ENCODE peak calls at places on chromosomes 2 and 18, in eight cellular contexts. Z is OCI-LY7; D is glutamatergic neuron; W is tibial artery; X is uterus; N is B cell; I is CD8-positive, alpha-beta T cell; A is Calu3. C is an unnamed sample.
A peak's percentile ranks its signal among the peaks of the same experiment; 100 is the strongest.

GRCh38 chr2:231525248-231526163 is 4.7 kb downstream of the NMUR1 start:
- DNase-seq in X (no peak), W (no peak), A (no peak), Z (no peak), I (no peak), D (no peak), N (no peak), C (no peak)

GRCh38 chr2:98849113-98849512 is 86.9 kb downstream of the CRACDL start:
- DNase-seq in I (no peak), Z (no peak), A (no peak), D (no peak), W (no peak), X (no peak), N (no peak), C (no peak)

GRCh38 chr2:36789181-36789804 is 92.8 kb downstream of the VIT start:
- DNase-seq in N (no peak), W (no peak), I (no peak), Z (peak; percentile 10), D (no peak), A (no peak), X (no peak), C (no peak)

GRCh38 chr2:57936216-57936615 is 110.4 kb upstream of the VRK2 start:
- DNase-seq in X (no peak), N (no peak), A (no peak), Z (no peak), D (no peak), W (no peak), I (no peak), C (no peak)

GRCh38 chr2:161139098-161139987 is 20.9 kb upstream of the TANK start:
- DNase-seq in Z (no peak), W (no peak), A (no peak), X (no peak), D (no peak), N (no peak), I (no peak), C (no peak)

GRCh38 chr2:72139871-72140620 is 7.6 kb downstream of the CYP26B1 start:
- DNase-seq in X (no peak), I (peak; percentile 40), W (peak; percentile 57), N (no peak), A (no peak), D (no peak), Z (no peak), C (peak; percentile 10)

GRCh38 chr2:200319587-200320337 is 13.3 kb downstream of the SPATS2L start:
- DNase-seq in A (no peak), W (no peak), X (no peak), N (no peak), I (no peak), Z (no peak), D (no peak), C (no peak)

GRCh38 chr18:22585333-22585732 is 167.6 kb upstream of the CTAGE1 start:
- DNase-seq in W (no peak), D (no peak), X (no peak), N (no peak), A (no peak), I (no peak), Z (no peak), C (no peak)

GRCh38 chr2:49940616-49941015 is 786.3 kb upstream of the FSHR start:
- DNase-seq in W (no peak), Z (no peak), N (no peak), X (no peak), A (no peak), D (no peak), I (no peak), C (no peak)

GRCh38 chr18:49849331-49850217 is 36.2 kb upstream of the ACAA2 start:
- DNase-seq in N (no peak), W (no peak), X (no peak), Z (no peak), A (peak; percentile 96), D (no peak), I (no peak), C (no peak)

GRCh38 chr18:57447154-57447621 is 12.0 kb downstream of the ONECUT2 start:
- DNase-seq in W (no peak), X (no peak), A (peak; percentile 60), N (no peak), D (peak; percentile 62), I (no peak), Z (peak; percentile 1), C (no peak)

GRCh38 chr18:31447530-31448191 is at the start of gene DSG3:
- DNase-seq in W (no peak), A (peak; percentile 11), Z (no peak), I (no peak), N (no peak), D (no peak), X (no peak), C (no peak)

GRCh38 chr2:240644859-240645301 is 19.6 kb downstream of the GPR35 start:
- DNase-seq in Z (no peak), N (no peak), X (no peak), A (no peak), I (peak; percentile 44), D (no peak), W (peak; percentile 58), C (no peak)

DNA sequence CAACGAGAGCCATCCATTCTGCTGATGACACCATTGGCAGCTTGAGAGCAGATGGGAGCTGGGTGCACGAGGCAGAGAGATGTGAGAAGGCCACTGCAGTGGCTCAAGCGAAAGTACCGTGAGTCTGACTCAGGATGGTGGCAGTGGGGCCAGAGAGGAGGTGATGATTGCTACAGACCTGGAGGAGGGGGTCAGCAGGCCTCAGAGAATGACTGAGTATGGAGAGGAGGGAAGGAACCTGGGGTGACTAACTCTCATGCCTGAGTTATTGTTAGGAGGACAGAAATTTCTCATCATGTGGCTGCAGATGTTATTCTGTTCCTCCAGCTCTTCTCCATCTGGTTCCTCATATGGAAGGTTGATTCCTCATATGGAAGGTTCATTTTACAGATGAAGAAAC is 8.8 kb upstream of the ZBTB7C start:
- DNase-seq in A (no peak), X (no peak), N (no peak), I (no peak), Z (no peak), W (no peak), D (no peak), C (no peak)
- TF ChIP-seq CTCF in A (no peak), X (no peak), N (no peak), I (no peak), Z (no peak), W (no peak), D (no peak), C (no peak)

GRCh38 chr18:2948038-2948437 is 64.9 kb downstream of the LPIN2 start:
- DNase-seq in I (no peak), A (peak; percentile 4), W (no peak), D (no peak), X (no peak), Z (no peak), N (no peak), C (no peak)
- TF ChIP-seq CTCF in I (no peak), A (no peak), W (peak; percentile 19), D (peak; percentile 26), X (peak; percentile 22), Z (peak; percentile 47), N (no peak), C (no peak)

GRCh38 chr2:164498841-164499240 is 122.4 kb downstream of the GRB14 start:
- DNase-seq in I (no peak), X (no peak), Z (no peak), W (no peak), A (no peak), N (no peak), D (no peak), C (no peak)

GRCh38 chr2:164504253-164504652 is 117.0 kb downstream of the GRB14 start:
- DNase-seq in N (no peak), A (peak; percentile 62), D (no peak), X (no peak), Z (no peak), I (no peak), W (no peak), C (no peak)
- TF ChIP-seq CTCF in N (no peak), A (peak; percentile 51), D (no peak), X (no peak), Z (peak; percentile 21), I (no peak), W (no peak), C (no peak)

GRCh38 chr18:32553174-32553573 is 82.5 kb upstream of the GAREM1 start:
- DNase-seq in X (no peak), I (no peak), N (no peak), D (no peak), A (no peak), W (no peak), Z (no peak), C (no peak)

GRCh38 chr18:32552421-32553030 is 81.8 kb upstream of the GAREM1 start:
- DNase-seq in A (peak; percentile 83), N (peak; percentile 55), D (peak; percentile 47), I (peak; percentile 64), X (peak; percentile 51), Z (peak; percentile 62), W (no peak), C (no peak)

GRCh38 chr18:32548688-32549087 is 78.0 kb upstream of the GAREM1 start:
- DNase-seq in N (no peak), X (no peak), D (no peak), I (no peak), W (no peak), A (no peak), Z (no peak), C (no peak)

GRCh38 chr18:32549248-32549842 is 78.7 kb upstream of the GAREM1 start:
- DNase-seq in Z (peak; percentile 48), I (peak; percentile 56), W (no peak), N (peak; percentile 57), X (peak; percentile 20), D (peak; percentile 71), A (peak; percentile 74), C (no peak)

GRCh38 chr18:32550958-32551357 is 80.3 kb upstream of the GAREM1 start:
- DNase-seq in Z (no peak), A (no peak), N (no peak), D (peak; percentile 41), I (no peak), X (no peak), W (no peak), C (no peak)
- TF ChIP-seq CTCF in Z (no peak), A (peak; percentile 16), N (no peak), D (peak; percentile 48), I (no peak), X (no peak), W (no peak), C (no peak)

DNA sequence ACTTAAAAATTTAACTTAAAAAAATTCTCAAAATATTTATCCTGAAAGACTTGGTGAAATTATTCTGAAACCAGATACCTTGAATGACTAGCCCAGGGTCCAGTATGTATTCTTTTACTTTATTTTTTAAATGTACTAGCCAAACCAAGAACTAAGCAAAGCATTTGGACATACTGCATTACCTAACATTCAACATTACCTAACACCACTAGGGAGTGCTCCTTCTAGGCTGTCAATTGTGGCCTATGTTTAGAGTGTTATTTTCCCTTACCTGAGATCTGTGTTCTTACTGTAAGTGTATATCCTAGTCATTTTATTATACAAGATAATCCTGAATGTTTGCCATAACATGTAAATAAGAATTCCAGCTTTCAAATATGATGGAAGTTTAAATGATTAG is 496.6 kb downstream of the PTPRM start:
- DNase-seq in N (no peak), Z (no peak), A (no peak), W (no peak), X (no peak), I (no peak), D (no peak), C (no peak)
- TF ChIP-seq CTCF in N (no peak), Z (no peak), A (no peak), W (no peak), X (no peak), I (no peak), D (no peak), C (no peak)

DNA sequence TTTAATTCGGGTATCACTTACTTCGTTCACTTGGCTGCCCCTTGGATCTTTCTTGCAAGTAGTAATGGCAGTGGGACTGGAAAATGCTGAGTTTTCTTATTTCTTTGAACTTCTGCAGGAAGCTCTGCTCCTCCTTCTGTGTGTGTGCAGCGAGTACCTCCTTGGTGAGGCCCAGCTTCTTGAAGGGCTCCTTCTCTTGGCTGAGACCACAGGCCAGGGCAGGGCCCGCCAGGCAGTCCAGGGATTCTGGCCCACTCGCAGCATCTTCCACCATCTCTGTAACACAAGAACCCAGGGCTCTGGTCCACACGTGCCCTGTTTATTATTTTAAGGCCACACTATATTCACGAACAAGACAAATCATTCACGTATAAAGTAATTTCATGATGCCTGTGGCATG is 15.8 kb upstream of the HES6 start:
- DNase-seq in X (no peak), W (no peak), Z (no peak), I (no peak), N (no peak), D (peak; percentile 10), A (no peak), C (no peak)
- TF ChIP-seq CTCF in X (no peak), W (no peak), Z (no peak), I (no peak), N (no peak), D (no peak), A (no peak), C (no peak)